ENCODE peak calls at places on chromosomes 6 and 20, in five cellular contexts. One of them, this sample, is unnamed.

GRCh38 chr20:32330555-32330897 is 27.6 kb upstream of the ASXL1 start:
- DNase-seq in endothelial cell: no peak
- DNase-seq in astrocyte of the spinal cord: no peak
- DNase-seq in GM04503: no peak
- DNase-seq in M059J: no peak
- DNase-seq in this sample: no peak

GRCh38 chr6:4774296-4774695 is 1.9 kb upstream of the CDYL start:
- DNase-seq in endothelial cell: no peak
- DNase-seq in astrocyte of the spinal cord: no peak
- DNase-seq in GM04503: no peak
- DNase-seq in M059J: no peak
- DNase-seq in this sample: no peak

GRCh38 chr20:208937-209566 is 18.0 kb upstream of the DEFB129 start:
- DNase-seq in endothelial cell: peak
- DNase-seq in astrocyte of the spinal cord: peak
- DNase-seq in GM04503: peak
- DNase-seq in M059J: peak
- DNase-seq in this sample: peak

GRCh38 chr6:21377356-21377755 is 216.2 kb upstream of the SOX4 start:
- DNase-seq in endothelial cell: no peak
- DNase-seq in astrocyte of the spinal cord: no peak
- DNase-seq in GM04503: no peak
- DNase-seq in M059J: peak
- DNase-seq in this sample: no peak

GRCh38 chr6:140462495-140463311 is 1088.3 kb upstream of the CITED2 start:
- DNase-seq in endothelial cell: no peak
- DNase-seq in astrocyte of the spinal cord: peak
- DNase-seq in GM04503: peak
- DNase-seq in M059J: peak
- DNase-seq in this sample: peak

GRCh38 chr20:58017237-58017969 is 211.1 kb downstream of the ANKRD60 start:
- DNase-seq in endothelial cell: no peak
- DNase-seq in astrocyte of the spinal cord: peak
- DNase-seq in GM04503: peak
- DNase-seq in M059J: peak
- DNase-seq in this sample: peak

GRCh38 chr6:56798163-56798562 is 155.5 kb upstream of the DST start:
- DNase-seq in endothelial cell: no peak
- DNase-seq in astrocyte of the spinal cord: peak
- DNase-seq in GM04503: peak
- DNase-seq in M059J: peak
- DNase-seq in this sample: peak

GRCh38 chr6:164347455-164347854 is 932.9 kb downstream of the QKI start:
- DNase-seq in endothelial cell: no peak
- DNase-seq in astrocyte of the spinal cord: no peak
- DNase-seq in GM04503: no peak
- DNase-seq in M059J: no peak
- DNase-seq in this sample: no peak

GRCh38 chr6:137241481-137242011 is 22.4 kb upstream of the IFNGR1 start:
- DNase-seq in endothelial cell: no peak
- DNase-seq in astrocyte of the spinal cord: peak
- DNase-seq in GM04503: no peak
- DNase-seq in M059J: peak
- DNase-seq in this sample: peak

GRCh38 chr6:89494131-89494793 is 61.3 kb downstream of the ANKRD6 start:
- DNase-seq in endothelial cell: no peak
- DNase-seq in astrocyte of the spinal cord: no peak
- DNase-seq in GM04503: no peak
- DNase-seq in M059J: no peak
- DNase-seq in this sample: no peak

GRCh38 chr20:63896136-63896890 is 1.4 kb downstream of the DNAJC5 start:
- DNase-seq in endothelial cell: no peak
- DNase-seq in astrocyte of the spinal cord: peak
- DNase-seq in GM04503: no peak
- DNase-seq in M059J: peak
- DNase-seq in this sample: peak

GRCh38 chr6:152052061-152052460 is 244.6 kb downstream of the ESR1 start:
- DNase-seq in endothelial cell: no peak
- DNase-seq in astrocyte of the spinal cord: no peak
- DNase-seq in GM04503: no peak
- DNase-seq in M059J: no peak
- DNase-seq in this sample: no peak

GRCh38 chr6:20056350-20056992 is 155.8 kb downstream of the MBOAT1 start:
- DNase-seq in endothelial cell: peak
- DNase-seq in astrocyte of the spinal cord: peak
- DNase-seq in GM04503: peak
- DNase-seq in M059J: peak
- DNase-seq in this sample: peak

GRCh38 chr6:158660331-158660730 is 10.5 kb downstream of the SYTL3 start:
- DNase-seq in endothelial cell: no peak
- DNase-seq in astrocyte of the spinal cord: no peak
- DNase-seq in GM04503: no peak
- DNase-seq in M059J: peak
- DNase-seq in this sample: no peak

GRCh38 chr6:161407581-161407980 is 133.7 kb upstream of the AGPAT4 start:
- DNase-seq in endothelial cell: no peak
- DNase-seq in astrocyte of the spinal cord: peak
- DNase-seq in GM04503: peak
- DNase-seq in M059J: peak
- DNase-seq in this sample: peak

GRCh38 chr20:64236137-64237088 is 19.1 kb upstream of the PCMTD2 start:
- DNase-seq in endothelial cell: no peak
- DNase-seq in astrocyte of the spinal cord: no peak
- DNase-seq in GM04503: no peak
- DNase-seq in M059J: no peak
- DNase-seq in this sample: no peak

GRCh38 chr20:23433628-23434027 is 5.9 kb upstream of the CSTL1 start:
- DNase-seq in endothelial cell: no peak
- DNase-seq in astrocyte of the spinal cord: no peak
- DNase-seq in GM04503: no peak
- DNase-seq in M059J: no peak
- DNase-seq in this sample: no peak

GRCh38 chr6:1952726-1953360 is 292.6 kb downstream of the GMDS start:
- DNase-seq in endothelial cell: no peak
- DNase-seq in astrocyte of the spinal cord: peak
- DNase-seq in GM04503: peak
- DNase-seq in M059J: peak
- DNase-seq in this sample: peak

GRCh38 chr20:63243604-63244247 is 8.0 kb downstream of the BIRC7 start:
- DNase-seq in endothelial cell: no peak
- DNase-seq in astrocyte of the spinal cord: no peak
- DNase-seq in GM04503: no peak
- DNase-seq in M059J: no peak
- DNase-seq in this sample: no peak

GRCh38 chr6:10276888-10277287 is 138.0 kb downstream of the TFAP2A start:
- DNase-seq in endothelial cell: no peak
- DNase-seq in astrocyte of the spinal cord: no peak
- DNase-seq in GM04503: no peak
- DNase-seq in M059J: peak
- DNase-seq in this sample: peak

GRCh38 chr6:151440930-151441329 is 11.0 kb downstream of the RMND1 start:
- DNase-seq in endothelial cell: no peak
- DNase-seq in astrocyte of the spinal cord: peak
- DNase-seq in GM04503: no peak
- DNase-seq in M059J: peak
- DNase-seq in this sample: no peak

GRCh38 chr20:31484001-31484400 is 8.9 kb downstream of the REM1 start:
- DNase-seq in endothelial cell: no peak
- DNase-seq in astrocyte of the spinal cord: no peak
- DNase-seq in GM04503: no peak
- DNase-seq in M059J: no peak
- DNase-seq in this sample: no peak

GRCh38 chr20:47318596-47319516 is 37.6 kb downstream of the ZMYND8 start:
- DNase-seq in endothelial cell: peak
- DNase-seq in astrocyte of the spinal cord: peak
- DNase-seq in GM04503: no peak
- DNase-seq in M059J: peak
- DNase-seq in this sample: peak

This sample was measured in A172.